ENCODE peak calls at places on chromosomes 16 and 17, in five cellular contexts. F is stomach, Q is ovary, E is PC-3, N is cardiac muscle cell. S is an unnamed sample. For H3K36me3, the result is how much of the 10 kb centered on the place peaks cover.

GRCh38 chr17:19000531-19001011 is 4.0 kb downstream of the FAM83G start:
- DNase-seq in F (peak), Q (peak), E (peak), N (peak), S (peak)

GRCh38 chr16:76669288-76669687 is 392.1 kb downstream of the CNTNAP4 start:
- DNase-seq in F (no peak), Q (no peak), E (no peak), N (no peak), S (no peak)

GRCh38 chr16:86087011-86087453 is 188.1 kb downstream of the IRF8 start:
- DNase-seq in F (no peak), Q (no peak), E (no peak), N (no peak), S (no peak)

GRCh38 chr16:49858200-49859129 is 2.6 kb upstream of the ZNF423 start:
- DNase-seq in F (no peak), Q (peak), E (no peak), N (peak), S (no peak)

GRCh38 chr17:47698749-47699535 is 5.0 kb downstream of the TBKBP1 start:
- DNase-seq in F (peak), Q (no peak), E (peak), N (peak), S (no peak)

GRCh38 chr17:17275991-17276390 is 5.1 kb downstream of the COPS3 start:
- DNase-seq in F (no peak), Q (no peak), E (no peak), N (no peak), S (no peak)

GRCh38 chr16:62755938-62756337 is 719.7 kb upstream of the CDH8 start:
- DNase-seq in F (no peak), Q (no peak), E (no peak), N (no peak), S (no peak)

GRCh38 chr17:42114118-42114517 is 1.6 kb upstream of the DHX58 start:
- DNase-seq in F (no peak), Q (no peak), E (no peak), N (no peak), S (no peak)

GRCh38 chr16:67395458-67396158 is 2.3 kb upstream of the TPPP3 start:
- DNase-seq in F (no peak), Q (no peak), E (no peak), N (no peak), S (peak)
- H3K4me3 ChIP-seq in F (no peak), Q (no peak), E (no peak), N (no peak), S (no peak)

DNA sequence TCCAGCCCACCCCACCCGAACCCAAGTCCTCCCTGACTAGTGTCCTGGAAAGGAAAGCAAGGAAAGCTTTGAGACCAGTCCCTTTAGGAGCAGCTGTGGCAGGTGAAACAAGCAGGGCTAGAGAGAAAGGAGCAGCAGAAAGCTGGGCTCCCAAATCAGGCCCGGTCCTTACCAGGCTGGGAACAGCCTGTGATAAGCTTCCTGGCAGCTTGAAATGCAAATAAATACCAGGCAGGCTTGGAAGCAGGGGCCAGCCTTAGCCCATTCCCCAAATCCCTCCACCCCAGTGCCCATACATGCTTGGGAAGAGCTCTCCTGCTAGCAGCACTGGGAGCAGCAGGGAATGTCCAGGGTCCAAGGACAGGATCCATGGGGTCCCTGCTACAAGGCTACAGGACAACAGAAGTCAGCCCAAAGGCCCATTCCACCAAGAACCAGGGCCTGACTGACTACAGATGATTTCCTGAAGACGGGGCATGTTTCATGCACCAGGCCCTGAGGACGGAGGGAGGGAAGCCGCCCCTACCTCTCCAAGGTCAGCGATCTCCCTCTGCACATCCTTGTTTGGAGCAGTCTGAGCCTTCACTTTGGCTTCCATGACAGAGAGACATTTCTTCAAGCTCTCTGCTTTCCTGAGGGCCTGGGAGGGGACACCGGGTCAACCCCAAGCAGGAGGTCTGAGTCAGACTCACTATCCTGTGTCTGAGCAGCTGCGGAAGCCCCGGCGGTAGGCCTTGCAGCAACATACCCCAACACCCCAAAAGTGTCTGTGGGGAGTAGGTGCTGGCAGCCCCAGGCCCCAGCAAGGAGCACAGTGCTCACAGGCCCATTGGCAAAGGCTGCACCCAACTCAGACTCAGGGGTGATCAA is 2.6 kb upstream of the EXOSC6 start:
- DNase-seq in F (no peak), Q (no peak), E (no peak), N (no peak), S (no peak)
- H3K36me3 ChIP-seq in F (half or more), Q (under half), E (under half), N (half or more), S (half or more)

GRCh38 chr17:9644910-9645751 is at the start of gene USP43:
- DNase-seq in F (peak), Q (no peak), E (peak), N (peak), S (peak)
- TF ChIP-seq CTCF in F (no peak), Q (no peak), E (no peak), N (no peak), S (no peak)

GRCh38 chr16:1989209-1989825 is 453 bp upstream of the SYNGR3 start:
- DNase-seq in F (no peak), Q (no peak), E (no peak), N (no peak), S (no peak)

GRCh38 chr16:1991135-1991551 is 1.4 kb downstream of the SYNGR3 start:
- DNase-seq in F (peak), Q (no peak), E (no peak), N (no peak), S (no peak)

GRCh38 chr16:1990336-1991134 is 765 bp downstream of the SYNGR3 start:
- DNase-seq in F (peak), Q (no peak), E (no peak), N (no peak), S (no peak)

GRCh38 chr16:1991588-1992474 is 2.1 kb downstream of the SYNGR3 start:
- DNase-seq in F (peak), Q (peak), E (peak), N (peak), S (peak)

DNA sequence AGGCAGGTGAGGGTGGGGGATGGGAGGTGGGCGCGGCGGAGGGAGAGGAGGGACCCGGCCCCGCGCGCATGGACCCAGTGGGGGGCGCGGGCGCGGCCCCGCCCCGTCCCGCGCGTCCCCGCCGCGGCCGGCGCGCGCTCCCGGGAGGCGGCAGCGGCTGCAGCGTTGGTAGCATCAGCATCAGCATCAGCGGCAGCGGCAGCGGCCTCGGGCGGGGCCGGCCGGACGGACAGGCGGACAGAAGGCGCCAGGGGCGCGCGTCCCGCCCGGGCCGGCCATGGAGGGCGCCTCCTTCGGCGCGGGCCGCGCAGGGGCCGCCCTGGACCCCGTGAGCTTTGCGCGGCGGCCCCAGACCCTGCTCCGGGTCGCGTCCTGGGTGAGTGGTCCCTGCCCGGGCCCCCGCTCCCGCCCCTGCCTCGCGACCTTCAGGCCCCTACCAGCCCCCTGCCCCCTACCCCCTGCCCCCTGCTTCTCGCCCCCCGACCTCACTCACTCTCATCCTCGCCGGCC is at the start of gene SYNGR3:
- DNase-seq in F (no peak), Q (no peak), E (peak), N (no peak), S (no peak)
- H3K4me3 ChIP-seq in F (peak), Q (no peak), E (peak), N (peak), S (peak)

DNA sequence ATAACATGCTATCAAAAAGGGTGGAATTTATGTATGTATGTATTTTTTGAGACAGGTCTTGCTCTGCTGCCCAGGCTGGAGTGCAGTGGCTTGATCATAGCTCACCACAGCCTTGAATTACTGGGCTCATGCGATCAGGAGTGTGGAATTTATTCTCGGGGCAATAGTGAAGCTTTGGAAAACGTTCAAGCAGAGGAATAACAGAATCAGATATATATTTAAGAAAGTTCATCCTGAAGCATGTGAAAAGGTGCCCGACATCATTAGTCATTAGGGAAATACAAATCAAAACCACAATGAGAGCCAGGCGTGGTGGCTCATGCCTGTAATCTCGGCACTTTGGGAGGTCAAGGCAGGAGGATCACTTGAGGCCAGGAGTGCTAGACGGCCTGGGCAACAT is 7.7 kb upstream of the ITGAE start:
- DNase-seq in F (no peak), Q (no peak), E (no peak), N (no peak), S (peak)
- H3K36me3 ChIP-seq in F (half or more), Q (under half), E (under half), N (under half), S (under half)

GRCh38 chr16:52861614-52862022 is 191.1 kb downstream of the CHD9NB start:
- DNase-seq in F (no peak), Q (no peak), E (peak), N (peak), S (peak)
- TF ChIP-seq CTCF in F (no peak), Q (no peak), E (no peak), N (peak), S (peak)

GRCh38 chr16:1729445-1729844 is 23.4 kb downstream of the MAPK8IP3 start:
- DNase-seq in F (no peak), Q (no peak), E (no peak), N (no peak), S (no peak)

GRCh38 chr16:1732071-1732470 is 26.1 kb downstream of the MAPK8IP3 start:
- DNase-seq in F (no peak), Q (no peak), E (no peak), N (no peak), S (no peak)

GRCh38 chr16:1729026-1729425 is 23.0 kb downstream of the MAPK8IP3 start:
- DNase-seq in F (no peak), Q (no peak), E (no peak), N (no peak), S (no peak)

GRCh38 chr16:1731603-1732002 is 25.6 kb downstream of the MAPK8IP3 start:
- DNase-seq in F (no peak), Q (no peak), E (no peak), N (no peak), S (no peak)

DNA sequence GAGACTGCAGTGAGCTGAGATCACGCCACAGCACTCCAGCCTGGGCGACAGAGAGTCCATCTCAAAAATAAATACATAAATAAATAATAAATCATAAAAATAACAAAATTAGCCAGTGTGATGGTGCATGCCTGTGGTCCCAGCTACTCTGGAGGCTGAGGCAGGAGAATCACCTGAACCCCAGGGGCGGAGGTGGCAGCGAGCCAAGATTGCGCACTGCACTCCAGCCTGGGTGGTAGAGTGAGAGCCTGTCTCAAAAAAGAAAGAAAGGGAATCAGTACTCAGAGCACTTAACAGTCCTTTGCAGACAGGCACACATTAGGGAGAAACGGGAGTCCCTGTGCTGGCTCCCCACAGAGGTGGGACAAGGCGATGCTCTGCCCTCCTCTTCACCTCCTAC is 25.1 kb downstream of the MAPK8IP3 start:
- DNase-seq in F (no peak), Q (no peak), E (no peak), N (no peak), S (no peak)
- H3K4me3 ChIP-seq in F (no peak), Q (no peak), E (no peak), N (no peak), S (no peak)

DNA sequence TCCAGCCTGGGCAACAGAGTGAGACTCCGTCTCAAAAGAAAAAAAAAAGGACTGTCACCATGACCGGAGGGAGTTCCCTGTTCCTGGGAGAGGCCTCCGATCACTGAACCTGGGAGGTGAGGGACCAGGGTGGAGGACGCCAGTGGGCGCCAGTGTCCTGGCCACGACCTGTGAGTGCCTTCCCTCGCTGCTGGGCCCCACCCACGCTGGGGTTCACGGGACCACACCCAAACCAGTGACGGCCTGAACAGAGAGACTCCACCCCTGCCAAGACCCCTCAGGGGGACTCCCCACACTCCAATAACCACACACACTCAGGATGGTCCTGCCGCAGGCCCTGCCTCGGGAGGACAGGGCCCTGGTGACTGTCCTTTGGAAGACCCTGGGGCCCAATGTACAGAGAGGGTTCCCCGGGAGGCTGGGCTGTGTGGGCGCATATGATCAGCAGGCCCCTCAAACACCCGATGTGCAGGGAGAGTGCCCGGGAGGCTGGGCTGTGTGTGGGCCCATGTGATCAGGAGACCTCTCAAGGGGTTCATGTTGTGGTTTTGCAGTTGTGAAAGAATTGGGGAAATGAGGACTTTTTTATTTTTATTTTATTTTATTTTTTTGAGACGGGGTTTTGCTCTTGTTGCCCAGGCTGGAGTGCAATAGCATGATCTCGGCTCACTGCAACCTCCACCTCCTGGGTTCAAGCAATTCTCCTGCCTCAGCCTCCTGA is 26.6 kb downstream of the TPSD1 start:
- DNase-seq in F (no peak), Q (no peak), E (no peak), N (no peak), S (no peak)
- H3K36me3 ChIP-seq in F (under half), Q (under half), E (under half), N (under half), S (under half)

GRCh38 chr17:55174133-55174532 is 90.6 kb upstream of the HLF start:
- DNase-seq in F (no peak), Q (no peak), E (no peak), N (no peak), S (no peak)

GRCh38 chr17:55177914-55178217 is 86.9 kb upstream of the HLF start:
- DNase-seq in F (no peak), Q (no peak), E (no peak), N (no peak), S (no peak)

GRCh38 chr17:55172612-55173011 is 92.1 kb upstream of the HLF start:
- DNase-seq in F (no peak), Q (no peak), E (no peak), N (no peak), S (peak)

GRCh38 chr17:55175788-55176425 is 88.9 kb upstream of the HLF start:
- DNase-seq in F (no peak), Q (no peak), E (no peak), N (no peak), S (no peak)

DNA sequence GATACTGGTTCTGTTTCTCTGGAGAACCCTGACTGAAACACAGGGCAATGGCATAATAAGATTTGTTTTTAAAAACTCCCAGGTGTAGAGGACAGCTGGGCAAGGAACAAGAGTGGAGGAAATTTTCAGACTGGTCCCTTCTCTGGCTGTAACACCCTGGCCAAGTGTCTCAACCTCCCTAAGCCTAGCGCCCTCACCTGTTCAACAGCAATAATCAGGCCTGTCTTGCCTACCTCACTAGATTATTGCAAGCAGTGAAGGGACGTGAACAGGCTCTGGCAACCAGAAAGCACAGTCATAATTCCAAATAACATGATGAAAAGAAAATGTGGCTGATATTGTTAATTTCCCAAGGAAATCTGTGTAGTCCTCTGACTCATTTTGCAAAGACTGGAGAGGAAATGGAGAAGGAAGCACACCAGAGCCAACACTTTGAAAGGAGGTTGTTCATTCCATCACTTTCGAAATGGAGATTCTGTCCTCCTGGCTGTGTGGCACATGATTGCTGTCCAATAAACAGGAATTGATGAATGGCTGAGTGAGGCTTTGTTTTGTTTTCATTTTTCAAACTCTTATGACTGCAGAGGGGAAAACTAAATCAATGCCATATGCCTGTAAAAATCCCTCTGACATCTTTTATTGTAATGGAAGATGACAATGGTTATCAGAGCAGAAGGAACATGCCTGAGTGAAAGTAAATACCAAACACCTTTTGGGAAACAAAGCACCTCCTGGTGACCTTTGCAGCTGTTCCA is 87.4 kb upstream of the HLF start:
- DNase-seq in F (no peak), Q (no peak), E (peak), N (peak), S (peak)
- TF ChIP-seq CTCF in F (no peak), Q (no peak), E (peak), N (peak), S (peak)

S was measured in bronchial epithelial cell.